ENCODE peak calls at places on chromosomes 4 and X, in seven cellular contexts. Q is aorta; V is lung; L is CD8-positive, alpha-beta T cell; I is prostate gland; G is tibial artery; W is Karpas-422. E is an unnamed sample.
A peak's percentile ranks its signal among the peaks of the same experiment; 100 is the strongest.

GRCh38 chr4:146472404-146472803 is 49.3 kb downstream of the SLC10A7 start:
- DNase-seq in Q (no peak), V (no peak), L (no peak), I (no peak), G (no peak), W (no peak), E (no peak)

GRCh38 chrX:44748014-44748413 is 95.8 kb upstream of the DUSP21 start:
- DNase-seq in Q (no peak), V (no peak), L (no peak), I (no peak), G (no peak), W (no peak), E (no peak)

GRCh38 chr4:66575024-66575696 is 904.9 kb upstream of the EPHA5 start:
- DNase-seq in Q (peak; percentile 82), V (no peak), L (no peak), I (peak; percentile 40), G (no peak), W (no peak), E (peak; percentile 57)

GRCh38 chr4:6773106-6773505 is 9.4 kb upstream of the KIAA0232 start:
- DNase-seq in Q (peak; percentile 75), V (no peak), L (no peak), I (no peak), G (peak; percentile 74), W (no peak), E (no peak)

GRCh38 chrX:130772313-130773140 is 130.5 kb downstream of the ENOX2 start:
- DNase-seq in Q (no peak), V (no peak), L (no peak), I (peak; percentile 3), G (no peak), W (no peak), E (no peak)

GRCh38 chr4:76147454-76148141 is 599 bp downstream of the NUP54 start:
- DNase-seq in Q (peak; percentile 81), V (peak; percentile 54), L (no peak), I (peak; percentile 22), G (peak; percentile 72), W (peak; percentile 66), E (peak; percentile 21)

GRCh38 chrX:39907964-39908616 is 189.7 kb downstream of the BCOR start:
- DNase-seq in Q (peak; percentile 90), V (peak; percentile 74), L (no peak), I (peak; percentile 52), G (peak; percentile 91), W (no peak), E (no peak)

GRCh38 chrX:24203072-24203808 is 53.7 kb downstream of the ZFX start:
- DNase-seq in Q (no peak), V (no peak), L (no peak), I (no peak), G (no peak), W (no peak), E (no peak)

GRCh38 chr4:113350576-113350975 is 301.1 kb downstream of the ANK2 start:
- DNase-seq in Q (no peak), V (no peak), L (no peak), I (no peak), G (no peak), W (no peak), E (no peak)

GRCh38 chr4:93828830-93829530 is 427 bp downstream of the ATOH1 start:
- DNase-seq in Q (no peak), V (no peak), L (no peak), I (no peak), G (no peak), W (no peak), E (peak; percentile 50)

GRCh38 chr4:169615467-169616106 is 3.2 kb upstream of the NEK1 start:
- DNase-seq in Q (no peak), V (no peak), L (no peak), I (no peak), G (no peak), W (no peak), E (no peak)

GRCh38 chrX:46180258-46180687 is 364.9 kb downstream of the ZNF674 start:
- DNase-seq in Q (no peak), V (no peak), L (no peak), I (no peak), G (no peak), W (peak; percentile 42), E (peak; percentile 45)

GRCh38 chrX:19121898-19122640 is at the start of gene ADGRG2:
- DNase-seq in Q (peak; percentile 85), V (peak; percentile 31), L (no peak), I (peak; percentile 25), G (peak; percentile 66), W (no peak), E (no peak)

GRCh38 chr4:5079581-5079980 is 28.3 kb downstream of the STK32B start:
- DNase-seq in Q (no peak), V (no peak), L (no peak), I (no peak), G (no peak), W (no peak), E (no peak)

GRCh38 chr4:26584725-26585124 is 841 bp downstream of the TBC1D19 start:
- DNase-seq in Q (no peak), V (no peak), L (no peak), I (no peak), G (no peak), W (no peak), E (no peak)

GRCh38 chrX:153381684-153382532 is 19.2 kb downstream of the PNMA6E start:
- DNase-seq in Q (no peak), V (no peak), L (no peak), I (no peak), G (no peak), W (no peak), E (no peak)

GRCh38 chr4:177250056-177250696 is 59.5 kb upstream of the NEIL3 start:
- DNase-seq in Q (peak; percentile 88), V (peak; percentile 67), L (peak; percentile 45), I (no peak), G (peak; percentile 73), W (peak; percentile 81), E (peak; percentile 17)

GRCh38 chr4:56772134-56772533 is 49.4 kb downstream of the SPINK2 start:
- DNase-seq in Q (no peak), V (no peak), L (no peak), I (no peak), G (no peak), W (no peak), E (no peak)

GRCh38 chr4:21749936-21750335 is 198.6 kb downstream of the KCNIP4 start:
- DNase-seq in Q (no peak), V (no peak), L (no peak), I (no peak), G (no peak), W (no peak), E (no peak)

GRCh38 chr4:61202100-61202637 is 2.0 kb downstream of the ADGRL3 start:
- DNase-seq in Q (peak; percentile 81), V (no peak), L (no peak), I (no peak), G (peak; percentile 68), W (no peak), E (no peak)

GRCh38 chr4:17562157-17562556 is 14.8 kb upstream of the LAP3 start:
- DNase-seq in Q (no peak), V (no peak), L (no peak), I (no peak), G (no peak), W (peak; percentile 70), E (no peak)

GRCh38 chrX:45322820-45323219 is 122.1 kb upstream of the DIPK2B start:
- DNase-seq in Q (no peak), V (no peak), L (no peak), I (no peak), G (no peak), W (no peak), E (no peak)

GRCh38 chr4:127212269-127212580 is 420.5 kb upstream of the INTU start:
- DNase-seq in Q (no peak), V (no peak), L (no peak), I (no peak), G (no peak), W (no peak), E (no peak)

GRCh38 chr4:186190456-186191265 is 706 bp upstream of the CYP4V2 start:
- DNase-seq in Q (peak; percentile 82), V (no peak), L (no peak), I (peak; percentile 33), G (no peak), W (peak; percentile 68), E (no peak)

GRCh38 chr4:123477804-123478209 is 81.2 kb downstream of the SPRY1 start:
- DNase-seq in Q (no peak), V (no peak), L (no peak), I (no peak), G (no peak), W (no peak), E (no peak)

GRCh38 chr4:7135389-7135746 is 57.0 kb upstream of the SORCS2 start:
- DNase-seq in Q (no peak), V (no peak), L (no peak), I (no peak), G (no peak), W (no peak), E (no peak)

GRCh38 chr4:152456609-152457008 is 79.3 kb downstream of the FBXW7 start:
- DNase-seq in Q (no peak), V (no peak), L (no peak), I (no peak), G (no peak), W (no peak), E (no peak)

DNA sequence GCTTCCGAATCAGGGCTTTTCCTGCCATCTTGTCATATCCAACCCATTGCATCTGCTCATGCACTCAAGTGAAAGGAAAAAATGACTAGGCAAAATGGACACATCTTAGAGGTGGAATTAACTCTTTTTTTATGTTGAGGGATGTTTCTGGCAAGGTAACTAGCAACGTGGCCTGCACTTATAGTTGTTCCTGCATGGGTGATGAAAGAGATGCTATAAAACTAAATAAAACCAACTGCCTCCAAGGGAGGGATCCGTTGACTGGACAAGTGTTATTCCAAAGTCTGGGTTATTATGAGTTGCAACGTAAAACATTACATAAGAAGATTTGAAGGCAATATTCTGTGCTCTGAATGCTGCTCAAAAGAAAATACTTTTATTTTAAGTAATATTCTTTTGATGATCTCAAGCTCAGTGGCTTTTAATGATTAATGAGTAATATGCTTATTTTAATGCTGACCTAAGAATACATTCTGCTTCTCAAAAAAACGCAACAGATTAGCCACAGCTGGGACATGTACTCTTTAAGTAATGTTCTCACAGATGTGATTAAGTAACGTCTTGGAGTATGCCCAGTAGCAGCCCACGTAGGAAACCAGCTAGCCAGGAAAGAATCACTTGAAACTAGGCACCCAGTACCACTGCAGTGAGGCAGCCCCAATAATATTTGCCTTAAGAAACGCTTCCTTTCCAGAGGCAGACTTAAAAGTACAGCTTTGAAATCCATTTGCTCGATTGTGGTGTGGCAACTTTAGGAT is 27.4 kb downstream of the KLF3 start:
- DNase-seq in Q (no peak), V (no peak), L (no peak), I (no peak), G (no peak), W (no peak), E (no peak)
- H3K4me1 ChIP-seq in Q (peaks cover 3% of the 10 kb centered on the region), V (peaks cover 13% of the 10 kb centered on the region), L (peaks cover 20% of the 10 kb centered on the region), I (no peaks in the 10 kb centered on the region), G (peaks cover 57% of the 10 kb centered on the region), W (no peaks in the 10 kb centered on the region), E (no peaks in the 10 kb centered on the region)

GRCh38 chr4:3042226-3042625 is 32.1 kb downstream of the HTT-AS start:
- DNase-seq in Q (no peak), V (no peak), L (no peak), I (no peak), G (no peak), W (no peak), E (no peak)
- H3K27ac ChIP-seq in Q (no peak overlapping the region), V (peak overlapping the region; percentile 97), L (no peak overlapping the region), I (peak overlapping the region; percentile 47), G (peak overlapping the region; percentile 13), W (no peak overlapping the region), E (peak overlapping the region; percentile 72)

GRCh38 chr4:55444822-55445221 is 49.1 kb downstream of the TMEM165 start:
- DNase-seq in Q (no peak), V (no peak), L (no peak), I (no peak), G (no peak), W (peak; percentile 51), E (no peak)
- H3K36me3 ChIP-seq in Q (peaks cover 5% of the 10 kb centered on the region), V (peaks cover 14% of the 10 kb centered on the region), L (no peaks in the 10 kb centered on the region), I (no peaks in the 10 kb centered on the region), G (peaks cover 53% of the 10 kb centered on the region), W (no peaks in the 10 kb centered on the region), E (no peaks in the 10 kb centered on the region)

GRCh38 chr4:139734201-139734874 is 68.7 kb downstream of the MGST2 start:
- DNase-seq in Q (no peak), V (no peak), L (no peak), I (no peak), G (no peak), W (peak; percentile 76), E (no peak)
- H3K4me1 ChIP-seq in Q (peaks cover 2% of the 10 kb centered on the region), V (peaks cover 8% of the 10 kb centered on the region), L (peaks cover 7% of the 10 kb centered on the region), I (no peaks in the 10 kb centered on the region), G (peaks cover 28% of the 10 kb centered on the region), W (peaks cover 56% of the 10 kb centered on the region), E (peaks cover 7% of the 10 kb centered on the region)